ENCODE peak calls at places on chromosome 4, in four cellular contexts. G, Z, U and P are unnamed samples.

GRCh38 chr4:140326395-140326993 is 47.0 kb upstream of the SCOC start:
- DNase-seq in U (peak), Z (no peak), G (peak), P (peak)

GRCh38 chr4:151322565-151322964 is 2.8 kb downstream of the SH3D19 start:
- DNase-seq in G (peak), U (no peak), Z (no peak), P (peak)

GRCh38 chr4:31081375-31081774 is 361.2 kb downstream of the PCDH7 start:
- DNase-seq in G (peak), U (no peak), Z (no peak), P (peak)

GRCh38 chr4:53832549-53832948 is 231.9 kb downstream of the CHIC2 start:
- DNase-seq in Z (no peak), U (no peak), G (no peak), P (no peak)

GRCh38 chr4:8262637-8263322 is 6.8 kb upstream of the HTRA3 start:
- DNase-seq in U (no peak), Z (no peak), G (no peak), P (no peak)

GRCh38 chr4:89509708-89510269 is 202.2 kb upstream of the GPRIN3 start:
- DNase-seq in Z (no peak), G (peak), U (no peak), P (peak)

GRCh38 chr4:73867783-73868182 is 1.4 kb upstream of the CXCL1 start:
- DNase-seq in U (no peak), Z (no peak), G (no peak), P (no peak)

GRCh38 chr4:11505225-11505971 is 76.7 kb upstream of the HS3ST1 start:
- DNase-seq in U (no peak), G (peak), Z (peak), P (no peak)